ENCODE peak calls at places on chromosome 2, in eight cellular contexts. P is tibial artery, I is A549, H is upper lobe of left lung, W is PC-3, C is cardiac muscle cell, X is ovary, U is right lobe of liver. S is an unnamed sample. For H3K9me3, the result is how much of the 10 kb centered on the place peaks cover.

GRCh38 chr2:14261771-14262170 is 370.7 kb upstream of the LRATD1 start:
- DNase-seq in U (no peak), P (no peak), C (no peak), X (no peak), W (peak), H (no peak), I (no peak), S (no peak)

GRCh38 chr2:226334981-226335720 is 464.5 kb downstream of the IRS1 start:
- DNase-seq in H (no peak), U (no peak), P (no peak), W (peak), C (no peak), X (no peak), I (peak), S (no peak)

GRCh38 chr2:48719480-48720177 is 35.9 kb downstream of the LHCGR start:
- DNase-seq in W (no peak), H (no peak), C (no peak), I (no peak), P (no peak), U (no peak), X (no peak), S (no peak)

GRCh38 chr2:102258025-102258385 is 53.4 kb upstream of the IL1RL1 start:
- DNase-seq in P (no peak), X (no peak), H (no peak), C (no peak), W (no peak), I (no peak), U (no peak), S (no peak)

GRCh38 chr2:47645246-47645645 is 137.7 kb upstream of the MSH6 start:
- DNase-seq in U (no peak), X (no peak), H (no peak), C (no peak), W (no peak), P (no peak), I (no peak), S (no peak)

GRCh38 chr2:100902833-100903405 is 83.0 kb downstream of the NPAS2 start:
- DNase-seq in P (no peak), W (peak), X (no peak), I (peak), U (no peak), H (no peak), C (no peak), S (no peak)

GRCh38 chr2:86628091-86628522 is 4.4 kb upstream of the RNF103 start:
- DNase-seq in U (peak), C (no peak), H (no peak), I (no peak), X (no peak), W (no peak), P (no peak), S (no peak)

GRCh38 chr2:10973766-10974165 is 62.0 kb downstream of the KCNF1 start:
- DNase-seq in I (no peak), U (no peak), W (no peak), C (no peak), X (no peak), H (no peak), P (no peak), S (no peak)

GRCh38 chr2:48849770-48850169 is 94.2 kb upstream of the LHCGR start:
- DNase-seq in X (no peak), C (no peak), P (no peak), H (no peak), I (peak), U (no peak), W (peak), S (no peak)

GRCh38 chr2:132701810-132702209 is 31.8 kb upstream of the LYPD1 start:
- DNase-seq in C (no peak), U (no peak), W (peak), P (no peak), I (no peak), X (no peak), H (no peak), S (no peak)

GRCh38 chr2:692349-692748 is 15.1 kb upstream of the TMEM18 start:
- DNase-seq in H (no peak), U (no peak), P (no peak), I (no peak), X (no peak), C (no peak), W (no peak), S (no peak)

GRCh38 chr2:55052087-55053061 is 2.1 kb upstream of the RTN4 start:
- DNase-seq in W (no peak), C (no peak), P (no peak), H (no peak), I (no peak), X (no peak), U (no peak), S (no peak)

GRCh38 chr2:105972226-105972625 is 221.9 kb downstream of the UXS1 start:
- DNase-seq in W (no peak), U (no peak), H (no peak), P (no peak), X (no peak), I (no peak), C (no peak), S (no peak)

GRCh38 chr2:105974800-105975199 is 219.3 kb downstream of the UXS1 start:
- DNase-seq in U (no peak), H (no peak), P (no peak), C (no peak), X (no peak), I (no peak), W (no peak), S (no peak)

GRCh38 chr2:105969552-105969951 is 224.5 kb downstream of the UXS1 start:
- DNase-seq in W (peak), U (no peak), H (no peak), C (no peak), P (no peak), I (peak), X (no peak), S (no peak)
- TF ChIP-seq CTCF in W (peak), U (no peak), H (no peak), C (peak), P (no peak), I (no peak), X (no peak), S (no peak)

DNA sequence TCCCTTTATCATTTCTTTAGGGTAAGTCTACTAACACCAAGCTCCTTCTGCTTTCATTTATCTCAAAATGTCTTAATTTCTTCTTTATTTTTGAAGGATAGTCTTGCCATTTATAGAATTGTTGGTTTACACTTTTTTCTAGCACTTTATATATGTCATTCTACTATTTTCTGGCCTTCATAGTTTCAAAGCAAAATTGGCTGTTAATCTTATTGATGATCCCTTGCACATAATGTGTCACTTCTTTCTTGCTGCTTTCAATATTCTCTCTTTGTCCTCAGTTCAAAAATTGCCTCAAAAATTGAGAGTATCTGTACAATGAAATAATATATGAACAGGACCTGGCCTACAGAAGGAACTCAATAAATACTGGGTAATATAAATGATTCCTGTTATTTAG is 7.9 kb upstream of the TANK start:
- DNase-seq in I (no peak), W (no peak), P (no peak), H (no peak), C (no peak), U (no peak), X (no peak), S (no peak)
- H3K9me3 ChIP-seq in I (under half), W (under half), P (under half), H (under half), C (under half), U (under half), X (under half), S (under half)

GRCh38 chr2:149098722-149099121 is 60.2 kb downstream of the LYPD6B start:
- DNase-seq in U (no peak), X (no peak), H (no peak), W (peak), P (no peak), I (no peak), C (no peak), S (no peak)

GRCh38 chr2:149099298-149099697 is 60.8 kb downstream of the LYPD6B start:
- DNase-seq in W (no peak), P (no peak), H (no peak), C (peak), U (no peak), I (no peak), X (no peak), S (no peak)

GRCh38 chr2:149100739-149101699 is 62.5 kb downstream of the LYPD6B start:
- DNase-seq in X (no peak), P (no peak), H (no peak), C (no peak), U (peak), W (no peak), I (no peak), S (no peak)

GRCh38 chr2:149104221-149104620 is 65.7 kb downstream of the LYPD6B start:
- DNase-seq in W (no peak), X (no peak), C (no peak), U (no peak), P (no peak), H (no peak), I (no peak), S (no peak)

GRCh38 chr2:149101818-149102217 is 63.3 kb downstream of the LYPD6B start:
- DNase-seq in P (no peak), I (no peak), W (peak), U (no peak), C (no peak), H (no peak), X (no peak), S (no peak)
- TF ChIP-seq CTCF in P (no peak), I (no peak), W (no peak), U (no peak), C (no peak), H (no peak), X (no peak), S (no peak)

GRCh38 chr2:95220449-95220848 is 13.1 kb downstream of the ZNF892 start:
- DNase-seq in P (no peak), I (no peak), C (no peak), U (no peak), W (no peak), H (no peak), X (no peak), S (no peak)
- H3K9me3 ChIP-seq in P (under half), I (half or more), C (under half), U (under half), W (half or more), H (half or more), X (under half), S (half or more)

GRCh38 chr2:217729426-217730058 is 273.3 kb downstream of the TNS1 start:
- DNase-seq in I (no peak), P (no peak), H (no peak), U (no peak), X (no peak), C (no peak), W (no peak), S (peak)

GRCh38 chr2:217725409-217725808 is 277.4 kb downstream of the TNS1 start:
- DNase-seq in U (peak), C (no peak), H (no peak), X (no peak), W (no peak), P (no peak), I (no peak), S (peak)

GRCh38 chr2:217723078-217723477 is 279.7 kb downstream of the TNS1 start:
- DNase-seq in U (no peak), H (no peak), C (no peak), X (no peak), W (no peak), P (no peak), I (no peak), S (no peak)

GRCh38 chr2:217724436-217724835 is 278.4 kb downstream of the TNS1 start:
- DNase-seq in H (no peak), P (no peak), U (no peak), W (no peak), I (no peak), C (no peak), X (no peak), S (no peak)

DNA sequence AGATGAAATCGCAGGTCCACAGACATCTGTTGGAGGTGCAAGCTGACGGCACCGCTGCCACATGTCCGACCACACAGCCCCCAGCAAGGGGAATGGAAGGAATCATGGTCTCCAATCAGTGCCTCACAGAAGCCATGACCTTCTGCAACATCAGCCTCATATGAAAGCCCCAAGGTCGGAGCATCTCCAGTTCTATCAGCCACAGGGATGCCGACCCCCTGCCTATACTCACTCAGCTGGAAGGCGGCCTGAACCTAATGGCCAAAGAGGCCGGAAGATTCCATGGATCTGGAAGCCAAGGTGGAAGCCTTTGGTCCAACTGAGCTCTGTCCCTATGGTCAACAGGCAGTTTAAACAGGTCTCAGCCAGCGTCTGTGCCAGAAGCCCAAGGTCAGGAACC is 278.8 kb downstream of the TNS1 start:
- DNase-seq in U (peak), P (no peak), H (no peak), C (no peak), I (no peak), W (no peak), X (no peak), S (no peak)
- TF ChIP-seq CTCF in U (no peak), P (no peak), H (no peak), C (no peak), I (no peak), W (no peak), X (no peak), S (no peak)

GRCh38 chr2:236063994-236064393 is 104.2 kb downstream of the GBX2 start:
- DNase-seq in I (no peak), U (no peak), H (no peak), C (no peak), X (no peak), P (no peak), W (no peak), S (no peak)

GRCh38 chr2:236061497-236061896 is 106.7 kb downstream of the GBX2 start:
- DNase-seq in I (no peak), W (no peak), C (no peak), X (no peak), P (no peak), H (no peak), U (no peak), S (no peak)

GRCh38 chr2:236061899-236062298 is 106.3 kb downstream of the GBX2 start:
- DNase-seq in U (no peak), I (no peak), C (no peak), W (no peak), X (no peak), P (no peak), H (peak), S (no peak)

GRCh38 chr2:236070236-236070635 is 98.0 kb downstream of the GBX2 start:
- DNase-seq in P (no peak), U (no peak), I (no peak), X (no peak), W (no peak), H (no peak), C (no peak), S (no peak)

DNA sequence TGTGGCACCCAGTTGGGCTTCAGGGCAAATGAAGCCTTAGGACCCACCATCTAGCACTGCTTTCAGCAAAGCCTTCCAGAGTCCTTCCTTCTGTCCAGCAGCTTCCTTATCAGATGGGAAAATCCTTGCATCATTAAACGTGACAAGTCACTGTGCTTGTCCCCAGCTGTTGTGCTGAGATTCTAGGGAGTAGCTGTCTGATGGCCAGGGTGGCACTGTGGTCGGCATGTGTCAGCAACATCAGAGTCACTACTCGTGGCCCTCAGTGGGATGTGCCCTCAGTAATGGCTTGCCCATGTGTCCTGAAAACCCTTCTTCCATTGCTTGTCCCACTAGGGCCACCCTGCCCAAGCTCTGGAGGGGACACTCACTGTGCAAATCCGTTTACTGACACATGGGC is 102.4 kb downstream of the GBX2 start:
- DNase-seq in W (no peak), P (no peak), C (no peak), H (no peak), X (no peak), I (no peak), U (no peak), S (no peak)
- H3K9me3 ChIP-seq in W (under half), P (under half), C (under half), H (under half), X (under half), I (under half), U (under half), S (under half)

GRCh38 chr2:187115627-187116026 is 266.7 kb upstream of the ZSWIM2 start:
- DNase-seq in I (no peak), U (no peak), X (no peak), H (no peak), C (no peak), W (no peak), P (no peak), S (no peak)

GRCh38 chr2:187118331-187119099 is 269.5 kb upstream of the ZSWIM2 start:
- DNase-seq in P (no peak), W (no peak), X (no peak), C (no peak), H (no peak), U (no peak), I (no peak), S (no peak)

GRCh38 chr2:187117483-187117882 is 268.5 kb upstream of the ZSWIM2 start:
- DNase-seq in C (no peak), X (no peak), I (peak), H (no peak), P (no peak), W (no peak), U (no peak), S (no peak)
- TF ChIP-seq CTCF in C (no peak), X (no peak), I (no peak), H (no peak), P (no peak), W (no peak), U (no peak), S (no peak)

GRCh38 chr2:239005586-239005985 is 157.7 kb downstream of the TWIST2 start:
- DNase-seq in U (peak), X (no peak), H (no peak), I (no peak), P (peak), C (no peak), W (no peak), S (peak)

GRCh38 chr2:239003933-239004636 is 156.2 kb downstream of the TWIST2 start:
- DNase-seq in H (no peak), U (no peak), X (no peak), I (no peak), P (peak), C (no peak), W (no peak), S (no peak)

GRCh38 chr2:239002591-239002959 is 154.7 kb downstream of the TWIST2 start:
- DNase-seq in W (no peak), X (no peak), H (no peak), U (no peak), P (no peak), C (no peak), I (no peak), S (no peak)

GRCh38 chr2:239001794-239002193 is 153.9 kb downstream of the TWIST2 start:
- DNase-seq in I (no peak), C (no peak), X (no peak), U (no peak), W (no peak), P (peak), H (no peak), S (no peak)

DNA sequence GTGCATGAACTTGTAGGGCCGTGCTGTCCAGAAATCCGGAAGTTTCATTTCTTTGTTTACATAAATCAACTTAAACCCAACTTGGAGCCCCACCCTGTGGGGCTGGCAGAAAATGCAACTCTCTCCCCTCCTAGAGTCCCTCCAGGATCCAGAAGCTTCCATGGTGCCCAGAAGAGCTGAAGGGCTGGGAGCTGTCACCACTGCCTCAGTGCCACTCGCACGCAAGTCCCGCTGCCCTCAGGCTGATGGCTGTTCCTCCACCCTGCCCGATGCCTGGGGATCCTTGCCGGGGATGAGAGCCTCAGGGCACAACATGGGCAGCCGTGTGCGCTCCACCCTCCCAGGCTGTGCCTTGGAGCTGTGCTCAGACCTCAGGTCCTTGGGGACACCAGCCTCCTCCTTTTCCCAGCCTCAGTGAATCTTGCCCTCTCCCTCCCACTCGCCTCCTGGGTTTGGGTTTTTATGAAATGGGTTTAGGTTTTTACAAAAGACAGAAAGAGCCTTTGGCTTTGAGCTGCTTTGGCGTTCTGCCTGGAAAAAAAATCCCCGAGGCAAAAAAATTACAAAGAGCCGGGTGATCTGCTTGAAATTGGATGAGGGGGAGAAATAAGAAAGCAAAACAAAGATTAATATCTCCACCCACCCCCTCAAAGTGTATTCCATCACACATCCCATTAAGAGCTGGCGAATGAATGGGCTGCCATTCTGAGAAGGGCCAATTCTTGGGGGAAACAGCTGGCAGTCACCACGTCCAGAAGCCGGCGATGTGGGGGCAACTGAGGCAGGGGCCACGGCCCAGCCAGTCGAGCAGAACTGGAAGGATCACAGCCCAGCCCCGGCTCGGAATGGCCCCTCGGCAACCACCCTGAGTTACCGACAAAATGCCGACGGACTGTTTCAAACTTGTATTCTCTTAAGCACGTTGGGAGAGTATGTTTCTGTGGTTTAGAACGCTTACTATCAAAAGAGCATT is 155.4 kb downstream of the TWIST2 start:
- DNase-seq in P (peak), C (no peak), U (no peak), W (peak), I (no peak), H (peak), X (no peak), S (no peak)
- H3K9me3 ChIP-seq in P (under half), C (under half), U (under half), W (under half), I (under half), H (under half), X (under half), S (under half)

DNA sequence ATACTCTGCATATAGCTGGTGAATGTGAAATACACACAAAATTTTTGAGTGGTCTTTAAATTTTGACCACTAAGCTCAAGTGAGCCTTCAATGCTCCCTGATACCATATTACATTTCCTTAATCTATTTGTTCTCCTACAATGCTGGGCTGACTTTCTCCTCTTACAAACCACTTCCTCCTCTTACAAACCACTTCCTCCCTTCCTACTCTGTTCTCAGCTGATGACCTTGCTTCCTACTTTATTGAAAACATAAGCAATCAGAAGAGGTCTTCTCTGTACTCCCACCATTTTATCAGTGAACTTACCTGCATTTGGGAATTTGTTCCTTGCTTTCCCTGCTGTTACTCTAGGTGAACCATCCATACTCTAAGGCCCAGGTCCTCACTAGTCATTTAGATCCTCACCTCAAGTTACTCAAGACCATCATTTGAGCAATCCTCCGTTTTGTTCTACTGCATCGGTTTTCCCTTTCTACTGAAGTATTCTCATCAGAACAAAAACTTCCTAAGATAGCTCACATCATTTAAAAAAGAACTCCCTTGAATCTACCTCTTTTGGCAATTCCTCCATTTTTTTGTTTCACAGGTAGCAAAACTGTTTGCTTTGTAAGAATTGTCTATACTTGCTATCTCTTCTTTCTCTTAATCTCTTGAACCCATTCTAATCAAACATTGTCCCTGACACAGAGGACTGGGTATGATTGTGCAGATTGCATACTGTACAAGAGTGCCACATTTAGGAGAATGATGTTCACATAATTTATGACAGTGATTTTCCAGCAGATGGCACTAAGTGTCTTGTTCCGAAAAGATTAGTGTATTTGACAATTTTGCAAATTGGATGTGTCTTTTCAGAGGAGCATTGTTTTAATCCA is 96.5 kb downstream of the EPB41L5 start:
- DNase-seq in U (no peak), X (no peak), C (no peak), W (peak), I (peak), P (no peak), H (no peak), S (no peak)
- TF ChIP-seq CTCF in U (peak), X (no peak), C (peak), W (peak), I (peak), P (no peak), H (peak), S (no peak)

S was measured in breast epithelium.